ENCODE peak calls at places on chromosomes 13 and 19, in eight cellular contexts. One of them, this sample, is unnamed.

GRCh38 chr19:45311640-45312039 is 11.0 kb downstream of the CKM start:
- DNase-seq in progenitor cell of endocrine pancreas: no peak
- DNase-seq in heart left ventricle: peak; percentile 63
- DNase-seq in left lung: no peak
- DNase-seq in stimulated activated CD4-positive, alpha-beta T cell treated with anti-CD3 and anti-CD28 coated beads, TNF-alpha, amount 100 ng/mL, for 48 hours: no peak
- DNase-seq in T-helper 2 cell: no peak
- DNase-seq in HCEC 1CT: no peak
- DNase-seq in Peyer's patch: no peak
- DNase-seq in this sample: no peak

GRCh38 chr13:67100723-67101122 is 129.4 kb downstream of the PCDH9 start:
- DNase-seq in HCEC 1CT: peak; percentile 7
- DNase-seq in stimulated activated CD4-positive, alpha-beta T cell treated with anti-CD3 and anti-CD28 coated beads, TNF-alpha, amount 100 ng/mL, for 48 hours: no peak
- DNase-seq in T-helper 2 cell: no peak
- DNase-seq in left lung: no peak
- DNase-seq in progenitor cell of endocrine pancreas: no peak
- DNase-seq in Peyer's patch: no peak
- DNase-seq in heart left ventricle: no peak
- DNase-seq in this sample: no peak

GRCh38 chr19:49921871-49922755 is 6.9 kb upstream of the ATF5 start:
- DNase-seq in T-helper 2 cell: no peak
- DNase-seq in progenitor cell of endocrine pancreas: no peak
- DNase-seq in Peyer's patch: no peak
- DNase-seq in HCEC 1CT: peak; percentile 73
- DNase-seq in left lung: no peak
- DNase-seq in heart left ventricle: no peak
- DNase-seq in stimulated activated CD4-positive, alpha-beta T cell treated with anti-CD3 and anti-CD28 coated beads, TNF-alpha, amount 100 ng/mL, for 48 hours: no peak
- DNase-seq in this sample: no peak

GRCh38 chr19:56765107-56765506 is 75.4 kb downstream of the PEG3 start:
- DNase-seq in stimulated activated CD4-positive, alpha-beta T cell treated with anti-CD3 and anti-CD28 coated beads, TNF-alpha, amount 100 ng/mL, for 48 hours: peak; percentile 1
- DNase-seq in T-helper 2 cell: no peak
- DNase-seq in progenitor cell of endocrine pancreas: no peak
- DNase-seq in Peyer's patch: peak; percentile 16
- DNase-seq in HCEC 1CT: no peak
- DNase-seq in left lung: peak; percentile 53
- DNase-seq in heart left ventricle: peak; percentile 73
- DNase-seq in this sample: no peak

GRCh38 chr13:114015608-114016295 is 41.9 kb upstream of the C13orf46 start:
- DNase-seq in heart left ventricle: peak; percentile 74
- DNase-seq in left lung: no peak
- DNase-seq in progenitor cell of endocrine pancreas: no peak
- DNase-seq in T-helper 2 cell: no peak
- DNase-seq in HCEC 1CT: no peak
- DNase-seq in Peyer's patch: no peak
- DNase-seq in stimulated activated CD4-positive, alpha-beta T cell treated with anti-CD3 and anti-CD28 coated beads, TNF-alpha, amount 100 ng/mL, for 48 hours: no peak
- DNase-seq in this sample: no peak

GRCh38 chr19:38204728-38205127 is 19.3 kb downstream of the DPF1 start:
- DNase-seq in stimulated activated CD4-positive, alpha-beta T cell treated with anti-CD3 and anti-CD28 coated beads, TNF-alpha, amount 100 ng/mL, for 48 hours: no peak
- DNase-seq in progenitor cell of endocrine pancreas: no peak
- DNase-seq in heart left ventricle: no peak
- DNase-seq in HCEC 1CT: no peak
- DNase-seq in left lung: no peak
- DNase-seq in T-helper 2 cell: no peak
- DNase-seq in Peyer's patch: no peak
- DNase-seq in this sample: peak; percentile 7

GRCh38 chr19:1254081-1254527 is 5.7 kb downstream of the MIDN start:
- DNase-seq in left lung: peak; percentile 52
- DNase-seq in heart left ventricle: peak; percentile 61
- DNase-seq in T-helper 2 cell: no peak
- DNase-seq in progenitor cell of endocrine pancreas: no peak
- DNase-seq in stimulated activated CD4-positive, alpha-beta T cell treated with anti-CD3 and anti-CD28 coated beads, TNF-alpha, amount 100 ng/mL, for 48 hours: no peak
- DNase-seq in Peyer's patch: no peak
- DNase-seq in HCEC 1CT: no peak
- DNase-seq in this sample: no peak

GRCh38 chr19:2424686-2425621 is 2.4 kb downstream of the TIMM13 start:
- DNase-seq in HCEC 1CT: peak; percentile 18
- DNase-seq in Peyer's patch: no peak
- DNase-seq in stimulated activated CD4-positive, alpha-beta T cell treated with anti-CD3 and anti-CD28 coated beads, TNF-alpha, amount 100 ng/mL, for 48 hours: no peak
- DNase-seq in heart left ventricle: peak; percentile 64
- DNase-seq in left lung: no peak
- DNase-seq in progenitor cell of endocrine pancreas: peak; percentile 61
- DNase-seq in T-helper 2 cell: no peak
- DNase-seq in this sample: no peak

GRCh38 chr13:51818771-51819511 is 15.0 kb upstream of the DHRS12 start:
- DNase-seq in T-helper 2 cell: peak; percentile 66
- DNase-seq in Peyer's patch: no peak
- DNase-seq in progenitor cell of endocrine pancreas: no peak
- DNase-seq in heart left ventricle: no peak
- DNase-seq in stimulated activated CD4-positive, alpha-beta T cell treated with anti-CD3 and anti-CD28 coated beads, TNF-alpha, amount 100 ng/mL, for 48 hours: no peak
- DNase-seq in HCEC 1CT: no peak
- DNase-seq in left lung: no peak
- DNase-seq in this sample: no peak

GRCh38 chr19:28009696-28010095 is 1203.3 kb downstream of the UQCRFS1 start:
- DNase-seq in stimulated activated CD4-positive, alpha-beta T cell treated with anti-CD3 and anti-CD28 coated beads, TNF-alpha, amount 100 ng/mL, for 48 hours: no peak
- DNase-seq in heart left ventricle: no peak
- DNase-seq in left lung: no peak
- DNase-seq in Peyer's patch: no peak
- DNase-seq in T-helper 2 cell: no peak
- DNase-seq in HCEC 1CT: no peak
- DNase-seq in progenitor cell of endocrine pancreas: no peak
- DNase-seq in this sample: no peak

GRCh38 chr13:104422668-104423067 is 1356.5 kb upstream of the SLC10A2 start:
- DNase-seq in T-helper 2 cell: no peak
- DNase-seq in progenitor cell of endocrine pancreas: no peak
- DNase-seq in left lung: no peak
- DNase-seq in heart left ventricle: no peak
- DNase-seq in stimulated activated CD4-positive, alpha-beta T cell treated with anti-CD3 and anti-CD28 coated beads, TNF-alpha, amount 100 ng/mL, for 48 hours: no peak
- DNase-seq in HCEC 1CT: no peak
- DNase-seq in Peyer's patch: no peak
- DNase-seq in this sample: no peak

GRCh38 chr13:94950303-94950702 is 238.0 kb upstream of the SOX21 start:
- DNase-seq in Peyer's patch: no peak
- DNase-seq in heart left ventricle: no peak
- DNase-seq in left lung: no peak
- DNase-seq in HCEC 1CT: no peak
- DNase-seq in stimulated activated CD4-positive, alpha-beta T cell treated with anti-CD3 and anti-CD28 coated beads, TNF-alpha, amount 100 ng/mL, for 48 hours: no peak
- DNase-seq in T-helper 2 cell: no peak
- DNase-seq in progenitor cell of endocrine pancreas: no peak
- DNase-seq in this sample: no peak

GRCh38 chr19:47494729-47495128 is 10.7 kb upstream of the KPTN start:
- DNase-seq in heart left ventricle: no peak
- DNase-seq in T-helper 2 cell: no peak
- DNase-seq in Peyer's patch: no peak
- DNase-seq in progenitor cell of endocrine pancreas: no peak
- DNase-seq in left lung: no peak
- DNase-seq in stimulated activated CD4-positive, alpha-beta T cell treated with anti-CD3 and anti-CD28 coated beads, TNF-alpha, amount 100 ng/mL, for 48 hours: no peak
- DNase-seq in HCEC 1CT: no peak
- DNase-seq in this sample: no peak

GRCh38 chr13:33228645-33229445 is 56.7 kb downstream of the STARD13 start:
- DNase-seq in stimulated activated CD4-positive, alpha-beta T cell treated with anti-CD3 and anti-CD28 coated beads, TNF-alpha, amount 100 ng/mL, for 48 hours: no peak
- DNase-seq in left lung: no peak
- DNase-seq in heart left ventricle: no peak
- DNase-seq in T-helper 2 cell: no peak
- DNase-seq in Peyer's patch: no peak
- DNase-seq in progenitor cell of endocrine pancreas: no peak
- DNase-seq in HCEC 1CT: peak; percentile 61
- DNase-seq in this sample: peak; percentile 19

GRCh38 chr19:33231511-33231910 is 5.9 kb upstream of the SLC7A10 start:
- DNase-seq in Peyer's patch: no peak
- DNase-seq in heart left ventricle: no peak
- DNase-seq in left lung: no peak
- DNase-seq in T-helper 2 cell: no peak
- DNase-seq in progenitor cell of endocrine pancreas: no peak
- DNase-seq in HCEC 1CT: peak; percentile 72
- DNase-seq in stimulated activated CD4-positive, alpha-beta T cell treated with anti-CD3 and anti-CD28 coated beads, TNF-alpha, amount 100 ng/mL, for 48 hours: no peak
- DNase-seq in this sample: no peak

GRCh38 chr19:39870171-39870971 is 24.2 kb upstream of the FBL start:
- DNase-seq in heart left ventricle: no peak
- DNase-seq in progenitor cell of endocrine pancreas: no peak
- DNase-seq in HCEC 1CT: no peak
- DNase-seq in left lung: no peak
- DNase-seq in T-helper 2 cell: no peak
- DNase-seq in Peyer's patch: no peak
- DNase-seq in stimulated activated CD4-positive, alpha-beta T cell treated with anti-CD3 and anti-CD28 coated beads, TNF-alpha, amount 100 ng/mL, for 48 hours: no peak
- DNase-seq in this sample: peak; percentile 4

GRCh38 chr19:955803-956746 is 28.1 kb upstream of the WDR18 start:
- DNase-seq in Peyer's patch: no peak
- DNase-seq in T-helper 2 cell: no peak
- DNase-seq in HCEC 1CT: no peak
- DNase-seq in heart left ventricle: no peak
- DNase-seq in progenitor cell of endocrine pancreas: peak; percentile 86
- DNase-seq in stimulated activated CD4-positive, alpha-beta T cell treated with anti-CD3 and anti-CD28 coated beads, TNF-alpha, amount 100 ng/mL, for 48 hours: no peak
- DNase-seq in left lung: no peak
- DNase-seq in this sample: no peak

GRCh38 chr13:50422181-50423148 is 407.2 kb downstream of the KCNRG start:
- DNase-seq in Peyer's patch: no peak
- DNase-seq in heart left ventricle: no peak
- DNase-seq in left lung: no peak
- DNase-seq in HCEC 1CT: no peak
- DNase-seq in progenitor cell of endocrine pancreas: no peak
- DNase-seq in stimulated activated CD4-positive, alpha-beta T cell treated with anti-CD3 and anti-CD28 coated beads, TNF-alpha, amount 100 ng/mL, for 48 hours: no peak
- DNase-seq in T-helper 2 cell: no peak
- DNase-seq in this sample: no peak

This sample was measured in NCI-H1436.